ENCODE peak calls at places on chromosomes 12 and 14, in six cellular contexts. P is stromal cell of bone marrow; S is EL; B is stimulated activated CD4-positive, alpha-beta T cell treated with anti-CD3 and anti-CD28 coated beads, Interleukin-12 subunit alpha, Interleukin-12 subunit beta, amount 100 ng/mL, for 4 hours; H is GM04503; C is CD8-positive, alpha-beta T cell. J is an unnamed sample.
A peak's percentile ranks its signal among the peaks of the same experiment; 100 is the strongest.

GRCh38 chr12:113157218-113157859 is 7.8 kb downstream of the CFAP73 start:
- DNase-seq in H (no peak), C (no peak), P (no peak), S (no peak), B (no peak), J (no peak)

GRCh38 chr12:4121506-4122020 is 152.0 kb upstream of the CCND2 start:
- DNase-seq in P (no peak), H (no peak), B (no peak), C (no peak), S (no peak), J (no peak)

GRCh38 chr14:50403433-50403832 is 6.8 kb upstream of the CDKL1 start:
- DNase-seq in H (no peak), B (no peak), S (peak; percentile 29), C (no peak), P (no peak), J (no peak)

GRCh38 chr12:55728185-55728931 is 451 bp downstream of the CD63 start:
- DNase-seq in P (no peak), S (peak; percentile 75), H (no peak), B (peak; percentile 30), C (peak; percentile 21), J (no peak)

GRCh38 chr14:77760381-77761204 is at the start of gene SNW1:
- DNase-seq in S (peak; percentile 93), P (peak; percentile 89), H (peak; percentile 19), C (peak; percentile 83), B (peak; percentile 85), J (peak; percentile 85)

GRCh38 chr12:123705935-123706334 is 6.2 kb upstream of the ATP6V0A2 start:
- DNase-seq in B (no peak), H (no peak), P (no peak), C (no peak), S (no peak), J (no peak)

GRCh38 chr14:31536201-31536960 is 24.8 kb upstream of the NUBPL start:
- DNase-seq in S (peak; percentile 3), B (no peak), C (no peak), P (no peak), H (no peak), J (no peak)

GRCh38 chr12:49922349-49923034 is 18.8 kb upstream of the FAIM2 start:
- DNase-seq in B (no peak), H (no peak), P (no peak), C (no peak), S (no peak), J (no peak)

GRCh38 chr14:63220526-63220925 is 16.3 kb downstream of the RHOJ start:
- DNase-seq in P (no peak), S (no peak), B (no peak), H (no peak), C (no peak), J (no peak)

GRCh38 chr12:40105265-40105514 is 691 bp downstream of the SLC2A13 start:
- DNase-seq in P (no peak), H (no peak), B (no peak), C (no peak), S (no peak), J (no peak)

GRCh38 chr12:82400819-82401218 is 42.5 kb downstream of the METTL25 start:
- DNase-seq in H (no peak), B (no peak), S (no peak), C (no peak), P (no peak), J (no peak)

GRCh38 chr14:50766338-50766886 is 64.5 kb downstream of the NIN start:
- DNase-seq in P (peak; percentile 56), H (peak; percentile 67), C (no peak), S (peak; percentile 89), B (no peak), J (no peak)

GRCh38 chr12:49482095-49483051 is 56.5 kb upstream of the KCNH3 start:
- DNase-seq in P (no peak), S (peak; percentile 51), H (no peak), C (no peak), B (no peak), J (no peak)

GRCh38 chr12:47837190-47838171 is 17.8 kb upstream of the HDAC7 start:
- DNase-seq in S (peak; percentile 74), B (peak; percentile 58), C (peak; percentile 62), P (peak; percentile 48), H (no peak), J (no peak)

GRCh38 chr12:75478395-75478794 is 2.2 kb upstream of the GLIPR1 start:
- DNase-seq in S (peak; percentile 35), P (peak; percentile 78), B (no peak), C (no peak), H (no peak), J (no peak)